ENCODE peak calls at places on chromosomes 7 and 10, in seven cellular contexts. H is pons, C is hepatocyte, N is endothelial cell of umbilical vein, L is fibroblast of lung, Q is NCI-H1092 treated with DMSO at 0.1 percent for 48 hours, E is heart left ventricle. T is an unnamed sample.

GRCh38 chr10:29525762-29526161 is 109.0 kb downstream of the SVIL start:
- DNase-seq in H (no peak), C (no peak), N (no peak), L (no peak), Q (no peak), E (no peak), T (no peak)

GRCh38 chr10:86585726-86586048 is 64.1 kb upstream of the WAPL start:
- DNase-seq in H (no peak), C (no peak), N (no peak), L (no peak), Q (no peak), E (no peak), T (no peak)

GRCh38 chr10:60677541-60678129 is 100.6 kb upstream of the CDK1 start:
- DNase-seq in H (no peak), C (no peak), N (no peak), L (peak; percentile 34), Q (no peak), E (no peak), T (no peak)

GRCh38 chr10:78963074-78964034 is 105.4 kb upstream of the ZMIZ1 start:
- DNase-seq in H (no peak), C (no peak), N (peak; percentile 39), L (peak; percentile 26), Q (no peak), E (peak; percentile 37), T (no peak)

GRCh38 chr10:6530211-6530840 is 49.8 kb downstream of the PRKCQ start:
- DNase-seq in H (no peak), C (no peak), N (no peak), L (no peak), Q (no peak), E (no peak), T (no peak)

GRCh38 chr10:49365675-49366415 is 30.0 kb downstream of the DRGX start:
- DNase-seq in H (no peak), C (no peak), N (no peak), L (no peak), Q (no peak), E (no peak), T (no peak)

GRCh38 chr7:45623740-45624391 is 49.7 kb downstream of the ADCY1 start:
- DNase-seq in H (no peak), C (no peak), N (no peak), L (no peak), Q (no peak), E (no peak), T (no peak)

GRCh38 chr7:20307901-20308300 is 22.8 kb upstream of the ITGB8 start:
- DNase-seq in H (peak; percentile 53), C (no peak), N (no peak), L (peak; percentile 79), Q (peak; percentile 58), E (no peak), T (no peak)

GRCh38 chr7:55033241-55033846 is 14.5 kb downstream of the EGFR start:
- DNase-seq in H (no peak), C (no peak), N (no peak), L (no peak), Q (no peak), E (no peak), T (no peak)

GRCh38 chr10:114077815-114078219 is 34.2 kb downstream of the ADRB1 start:
- DNase-seq in H (no peak), C (no peak), N (no peak), L (no peak), Q (no peak), E (no peak), T (no peak)

GRCh38 chr7:50637725-50638643 is 72.8 kb upstream of the DDC start:
- DNase-seq in H (no peak), C (no peak), N (no peak), L (peak; percentile 32), Q (no peak), E (no peak), T (no peak)

GRCh38 chr7:25933921-25934320 is 218.1 kb upstream of the NFE2L3 start:
- DNase-seq in H (no peak), C (no peak), N (no peak), L (no peak), Q (no peak), E (no peak), T (no peak)

GRCh38 chr10:34809796-34810195 is 5.3 kb downstream of the PARD3 start:
- DNase-seq in H (no peak), C (no peak), N (no peak), L (peak; percentile 24), Q (no peak), E (no peak), T (no peak)

GRCh38 chr10:298033-298432 is 162.8 kb downstream of the ZMYND11 start:
- DNase-seq in H (no peak), C (no peak), N (no peak), L (no peak), Q (no peak), E (no peak), T (no peak)

GRCh38 chr7:127290801-127291361 is 38.1 kb upstream of the GRM8 start:
- DNase-seq in H (no peak), C (no peak), N (no peak), L (peak; percentile 5), Q (no peak), E (no peak), T (no peak)

GRCh38 chr7:7868245-7868899 is 100.2 kb upstream of the GLCCI1 start:
- DNase-seq in H (peak; percentile 82), C (no peak), N (no peak), L (no peak), Q (peak; percentile 51), E (peak; percentile 25), T (peak; percentile 50)

GRCh38 chr7:102914585-102914984 is 1.8 kb downstream of the LRRC17 start:
- DNase-seq in H (no peak), C (peak; percentile 38), N (no peak), L (peak; percentile 93), Q (no peak), E (peak; percentile 72), T (no peak)

GRCh38 chr7:29511337-29511736 is 52.3 kb upstream of the PRR15 start:
- DNase-seq in H (no peak), C (no peak), N (no peak), L (no peak), Q (no peak), E (no peak), T (no peak)

GRCh38 chr10:79981673-79982485 is 33.0 kb upstream of the SFTPD start:
- DNase-seq in H (peak; percentile 5), C (peak; percentile 80), N (peak; percentile 37), L (peak; percentile 41), Q (peak; percentile 69), E (peak; percentile 41), T (no peak)

GRCh38 chr10:17409170-17409733 is 45.1 kb downstream of the ST8SIA6 start:
- DNase-seq in H (no peak), C (no peak), N (peak; percentile 61), L (no peak), Q (no peak), E (no peak), T (no peak)

GRCh38 chr7:29921404-29922010 is 68.1 kb downstream of the SCRN1 start:
- DNase-seq in H (peak; percentile 73), C (peak; percentile 68), N (peak; percentile 76), L (peak; percentile 44), Q (peak; percentile 79), E (peak; percentile 43), T (peak; percentile 58)

GRCh38 chr7:121329460-121330052 is 756 bp downstream of the WNT16 start:
- DNase-seq in H (no peak), C (peak; percentile 44), N (no peak), L (peak; percentile 23), Q (peak; percentile 39), E (no peak), T (peak; percentile 66)

GRCh38 chr7:149825567-149826343 is 12.4 kb upstream of the ZNF862 start:
- DNase-seq in H (no peak), C (no peak), N (no peak), L (no peak), Q (peak; percentile 9), E (no peak), T (no peak)

T was measured in B cell.